ENCODE peak calls at places on chromosome 15, in four cellular contexts. I is HCT116, R is HepG2, D is K562. B is an unnamed sample. For H3K9me3 and H3K36me3, the result is how much of the 10 kb centered on the place peaks cover.

GRCh38 chr15:74442063-74442462 is 8.3 kb upstream of the SEMA7A start:
- DNase-seq in D (no peak), I (no peak), R (peak), B (no peak)

GRCh38 chr15:69185706-69186105 is 25.3 kb downstream of the GLCE start:
- DNase-seq in R (no peak), I (no peak), D (no peak), B (no peak)

GRCh38 chr15:74196175-74196574 is 6.4 kb downstream of the STRA6 start:
- DNase-seq in D (no peak), I (peak), R (peak), B (no peak)

GRCh38 chr15:66630801-66631351 is 65.1 kb upstream of the LCTL start:
- DNase-seq in I (no peak), D (peak), R (no peak), B (no peak)

GRCh38 chr15:68184616-68185470 is 20.3 kb downstream of the CALML4 start:
- DNase-seq in I (no peak), D (no peak), R (no peak), B (no peak)

GRCh38 chr15:31774045-31774444 is 256.3 kb upstream of the CHRNA7 start:
- DNase-seq in I (no peak), D (no peak), R (no peak), B (no peak)

GRCh38 chr15:64825081-64825430 is 391 bp downstream of the PIF1 start:
- DNase-seq in R (no peak), I (no peak), D (no peak), B (no peak)

GRCh38 chr15:89666147-89666857 is 11.0 kb upstream of the KIF7 start:
- DNase-seq in D (no peak), R (no peak), I (no peak), B (no peak)

GRCh38 chr15:84755736-84756527 is 7.5 kb downstream of the ZNF592 start:
- DNase-seq in I (no peak), D (no peak), R (no peak), B (no peak)

GRCh38 chr15:62841891-62842559 is 200.5 kb upstream of the TPM1 start:
- DNase-seq in I (no peak), R (no peak), D (no peak), B (no peak)

GRCh38 chr15:71054286-71054952 is 60.9 kb upstream of the THSD4 start:
- DNase-seq in I (no peak), D (no peak), R (no peak), B (no peak)

GRCh38 chr15:49848824-49849209 is 228.0 kb downstream of the DTWD1 start:
- DNase-seq in I (no peak), D (no peak), R (no peak), B (no peak)

GRCh38 chr15:62909257-62909656 is 133.3 kb upstream of the TPM1 start:
- DNase-seq in R (no peak), I (no peak), D (no peak), B (no peak)

GRCh38 chr15:31325432-31325975 is 1.1 kb upstream of the KLF13 start:
- DNase-seq in I (no peak), R (no peak), D (peak), B (no peak)

GRCh38 chr15:89494006-89494405 is 2.4 kb downstream of the RHCG start:
- DNase-seq in I (no peak), R (no peak), D (no peak), B (no peak)

GRCh38 chr15:67731112-67731761 is 94.1 kb upstream of the SKOR1 start:
- DNase-seq in I (no peak), R (no peak), D (no peak), B (no peak)

GRCh38 chr15:88918738-88919137 is 5.6 kb upstream of the MFGE8 start:
- DNase-seq in I (peak), R (no peak), D (no peak), B (peak)

GRCh38 chr15:30953731-30954378 is 37.6 kb downstream of the MTMR10 start:
- DNase-seq in D (peak), R (no peak), I (peak), B (peak)

GRCh38 chr15:93801206-93801605 is 430.2 kb upstream of the MCTP2 start:
- DNase-seq in R (no peak), D (no peak), I (no peak), B (no peak)

GRCh38 chr15:30922469-30923311 is 19.0 kb downstream of the FAN1 start:
- DNase-seq in I (peak), D (no peak), R (peak), B (no peak)

GRCh38 chr15:92391640-92392039 is 2.0 kb upstream of the ST8SIA2 start:
- DNase-seq in D (no peak), I (peak), R (peak), B (no peak)

GRCh38 chr15:40594429-40594836 is 384 bp downstream of the KNL1 start:
- DNase-seq in I (peak), R (peak), D (peak), B (no peak)

GRCh38 chr15:57948554-57949289 is 116.8 kb downstream of the ALDH1A2 start:
- DNase-seq in D (no peak), I (no peak), R (no peak), B (no peak)

GRCh38 chr15:89197503-89197971 is 23.8 kb downstream of the RLBP1 start:
- DNase-seq in D (no peak), R (peak), I (peak), B (no peak)

GRCh38 chr15:43519207-43519606 is 1.8 kb downstream of the MAP1A start:
- DNase-seq in R (no peak), I (no peak), D (peak), B (no peak)

GRCh38 chr15:72685925-72686794 is at the start of the genes BBS4 and HIGD2B:
- DNase-seq in I (peak), R (peak), D (peak), B (peak)

DNA sequence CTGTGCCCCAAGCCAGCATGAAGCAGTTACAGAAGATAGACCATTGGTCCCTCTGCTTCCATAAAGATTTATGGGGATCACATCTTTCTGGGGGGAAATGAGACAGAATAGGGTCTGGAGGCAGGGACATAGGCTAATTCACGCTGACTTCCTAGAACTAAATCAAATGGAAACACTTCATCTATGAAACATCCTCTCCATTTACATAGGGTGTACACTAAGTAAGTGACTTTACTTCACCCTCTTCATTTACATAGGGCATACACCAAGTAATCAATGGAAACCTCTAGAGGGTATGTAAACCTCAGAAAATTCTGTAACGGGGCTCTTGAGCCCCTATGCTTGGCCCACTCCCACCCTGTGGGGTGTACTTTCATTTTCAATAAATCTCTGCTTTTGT is 10.1 kb downstream of the LINS1 start:
- DNase-seq in D (no peak), I (no peak), R (no peak), B (no peak)
- H3K9me3 ChIP-seq in D (under half), I (under half), R (under half), B (under half)

DNA sequence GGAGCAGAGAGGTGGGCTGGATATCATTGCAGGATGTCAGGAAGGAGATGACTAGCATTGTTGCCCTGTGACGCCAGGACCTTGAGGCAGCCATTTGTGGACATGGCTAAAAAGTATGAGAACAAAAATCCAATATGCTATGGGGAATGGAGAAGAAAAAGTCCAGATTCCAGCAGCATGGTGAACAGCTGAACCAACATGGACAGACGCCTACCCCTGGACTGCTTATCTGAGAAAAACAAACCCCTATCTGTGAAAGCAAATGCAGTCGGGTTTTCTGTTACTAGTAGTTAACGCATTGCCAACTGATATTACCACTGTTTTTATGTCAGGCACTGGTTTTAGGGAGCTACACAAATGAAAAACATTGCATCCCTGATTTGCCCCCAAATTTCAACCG is 251.2 kb upstream of the RORA start:
- DNase-seq in R (no peak), D (no peak), I (no peak), B (no peak)
- H3K36me3 ChIP-seq in R (under half), D (under half), I (under half), B (under half)

GRCh38 chr15:80699981-80700380 is 4.9 kb downstream of the ABHD17C start:
- DNase-seq in I (no peak), R (no peak), D (no peak), B (no peak)
- TF ChIP-seq TCF7L2 in I (no peak), R (no peak), D (no peak), B (no peak)

DNA sequence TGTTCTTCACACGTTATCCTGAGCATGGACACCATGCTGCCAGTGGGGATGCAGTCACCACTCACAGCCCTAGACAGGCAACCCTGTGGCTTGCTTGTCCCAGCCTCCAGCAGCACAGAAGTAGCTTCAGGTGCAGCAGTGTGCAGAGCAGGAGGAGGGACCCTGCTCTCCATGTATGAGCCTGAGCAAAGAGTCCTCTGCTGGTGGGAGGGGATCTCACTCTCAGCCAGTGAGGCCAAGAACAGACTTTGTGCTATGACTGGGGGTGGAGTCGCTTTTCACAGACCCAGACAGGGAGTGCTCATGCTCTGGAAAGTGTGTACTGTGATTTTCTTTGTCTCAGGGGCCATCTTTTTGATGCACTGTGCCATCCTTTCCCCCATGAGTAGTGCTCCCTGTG is 66.1 kb upstream of the NDN start:
- DNase-seq in D (no peak), R (no peak), I (no peak), B (no peak)
- H3K9me3 ChIP-seq in D (under half), R (under half), I (under half), B (under half)